ENCODE peak calls at places on chromosomes 6 and 20, in six cellular contexts. One of them, this sample, is unnamed. For H3K9me3 and H3K4me1, the result is how much of the 10 kb centered on the place peaks cover.

GRCh38 chr6:106334646-106335448 is 9.3 kb upstream of the ATG5 start:
- DNase-seq in GM23248: peak
- DNase-seq in CD8-positive, alpha-beta T cell: peak
- DNase-seq in endothelial cell of umbilical vein: peak
- DNase-seq in body of pancreas: peak
- DNase-seq in heart left ventricle: no peak
- DNase-seq in this sample: peak

GRCh38 chr6:24643925-24644324 is 2.1 kb downstream of the KIAA0319 start:
- DNase-seq in body of pancreas: no peak
- DNase-seq in GM23248: no peak
- DNase-seq in CD8-positive, alpha-beta T cell: no peak
- DNase-seq in heart left ventricle: no peak
- DNase-seq in endothelial cell of umbilical vein: no peak
- DNase-seq in this sample: no peak

GRCh38 chr6:74942130-74942529 is 263.7 kb downstream of the COL12A1 start:
- DNase-seq in GM23248: peak
- DNase-seq in CD8-positive, alpha-beta T cell: no peak
- DNase-seq in body of pancreas: no peak
- DNase-seq in endothelial cell of umbilical vein: no peak
- DNase-seq in heart left ventricle: no peak
- DNase-seq in this sample: no peak

GRCh38 chr6:68760486-68760885 is 125.4 kb downstream of the ADGRB3 start:
- DNase-seq in heart left ventricle: no peak
- DNase-seq in endothelial cell of umbilical vein: no peak
- DNase-seq in GM23248: no peak
- DNase-seq in body of pancreas: no peak
- DNase-seq in CD8-positive, alpha-beta T cell: no peak
- DNase-seq in this sample: no peak

GRCh38 chr6:65786815-65787214 is 79.8 kb upstream of the EYS start:
- DNase-seq in CD8-positive, alpha-beta T cell: no peak
- DNase-seq in GM23248: no peak
- DNase-seq in endothelial cell of umbilical vein: no peak
- DNase-seq in heart left ventricle: no peak
- DNase-seq in body of pancreas: no peak
- DNase-seq in this sample: no peak

GRCh38 chr20:53581444-53582311 is 12.0 kb downstream of the ZNF217 start:
- DNase-seq in GM23248: no peak
- DNase-seq in CD8-positive, alpha-beta T cell: no peak
- DNase-seq in body of pancreas: no peak
- DNase-seq in heart left ventricle: peak
- DNase-seq in endothelial cell of umbilical vein: no peak
- DNase-seq in this sample: no peak

GRCh38 chr6:16761469-16762264 is 407 bp upstream of the ATXN1 start:
- DNase-seq in endothelial cell of umbilical vein: peak
- DNase-seq in CD8-positive, alpha-beta T cell: peak
- DNase-seq in GM23248: peak
- DNase-seq in body of pancreas: peak
- DNase-seq in heart left ventricle: peak
- DNase-seq in this sample: peak

GRCh38 chr6:17600527-17601388 is 656 bp downstream of the FAM8A1 start:
- DNase-seq in CD8-positive, alpha-beta T cell: peak
- DNase-seq in heart left ventricle: peak
- DNase-seq in endothelial cell of umbilical vein: peak
- DNase-seq in GM23248: peak
- DNase-seq in body of pancreas: peak
- DNase-seq in this sample: peak

GRCh38 chr6:166567107-166567506 is 19.4 kb downstream of the RAMACL start:
- DNase-seq in CD8-positive, alpha-beta T cell: no peak
- DNase-seq in endothelial cell of umbilical vein: peak
- DNase-seq in heart left ventricle: no peak
- DNase-seq in GM23248: peak
- DNase-seq in body of pancreas: no peak
- DNase-seq in this sample: peak

GRCh38 chr20:17177341-17177740 is 49.5 kb upstream of the PCSK2 start:
- DNase-seq in GM23248: no peak
- DNase-seq in heart left ventricle: no peak
- DNase-seq in body of pancreas: no peak
- DNase-seq in CD8-positive, alpha-beta T cell: no peak
- DNase-seq in endothelial cell of umbilical vein: no peak
- DNase-seq in this sample: no peak

GRCh38 chr20:43727980-43728590 is 1.3 kb upstream of the GTSF1L start:
- DNase-seq in heart left ventricle: no peak
- DNase-seq in endothelial cell of umbilical vein: no peak
- DNase-seq in body of pancreas: no peak
- DNase-seq in GM23248: no peak
- DNase-seq in CD8-positive, alpha-beta T cell: no peak
- DNase-seq in this sample: no peak

GRCh38 chr20:55143605-55144004 is 668.2 kb downstream of the DOK5 start:
- DNase-seq in heart left ventricle: no peak
- DNase-seq in GM23248: no peak
- DNase-seq in CD8-positive, alpha-beta T cell: no peak
- DNase-seq in body of pancreas: no peak
- DNase-seq in endothelial cell of umbilical vein: no peak
- DNase-seq in this sample: no peak

GRCh38 chr20:57792386-57793095 is 82.7 kb upstream of the PMEPA1 start:
- DNase-seq in body of pancreas: no peak
- DNase-seq in endothelial cell of umbilical vein: no peak
- DNase-seq in CD8-positive, alpha-beta T cell: no peak
- DNase-seq in heart left ventricle: no peak
- DNase-seq in GM23248: peak
- DNase-seq in this sample: no peak

GRCh38 chr20:44069203-44069931 is 117.6 kb downstream of the JPH2 start:
- DNase-seq in body of pancreas: no peak
- DNase-seq in GM23248: no peak
- DNase-seq in endothelial cell of umbilical vein: no peak
- DNase-seq in heart left ventricle: no peak
- DNase-seq in CD8-positive, alpha-beta T cell: peak
- DNase-seq in this sample: no peak

GRCh38 chr6:118668761-118669411 is 17.5 kb upstream of the CEP85L start:
- DNase-seq in body of pancreas: no peak
- DNase-seq in GM23248: peak
- DNase-seq in endothelial cell of umbilical vein: peak
- DNase-seq in heart left ventricle: no peak
- DNase-seq in CD8-positive, alpha-beta T cell: no peak
- DNase-seq in this sample: peak

GRCh38 chr6:109864050-109864449 is 114.1 kb upstream of the GPR6 start:
- DNase-seq in heart left ventricle: no peak
- DNase-seq in GM23248: no peak
- DNase-seq in endothelial cell of umbilical vein: no peak
- DNase-seq in body of pancreas: no peak
- DNase-seq in CD8-positive, alpha-beta T cell: no peak
- DNase-seq in this sample: no peak

GRCh38 chr6:10613077-10613476 is 81.3 kb downstream of the C6orf52 start:
- DNase-seq in endothelial cell of umbilical vein: no peak
- DNase-seq in CD8-positive, alpha-beta T cell: no peak
- DNase-seq in body of pancreas: no peak
- DNase-seq in GM23248: no peak
- DNase-seq in heart left ventricle: no peak
- DNase-seq in this sample: peak

GRCh38 chr6:46953921-46954320 is 32.2 kb upstream of the ADGRF5 start:
- DNase-seq in body of pancreas: no peak
- DNase-seq in endothelial cell of umbilical vein: no peak
- DNase-seq in heart left ventricle: no peak
- DNase-seq in CD8-positive, alpha-beta T cell: no peak
- DNase-seq in GM23248: no peak
- DNase-seq in this sample: no peak

GRCh38 chr6:161281092-161281491 is 7.2 kb upstream of the AGPAT4 start:
- DNase-seq in body of pancreas: no peak
- DNase-seq in endothelial cell of umbilical vein: no peak
- DNase-seq in CD8-positive, alpha-beta T cell: no peak
- DNase-seq in GM23248: no peak
- DNase-seq in heart left ventricle: no peak
- DNase-seq in this sample: no peak

GRCh38 chr6:119484598-119484997 is 135.0 kb upstream of the MAN1A1 start:
- DNase-seq in endothelial cell of umbilical vein: no peak
- DNase-seq in CD8-positive, alpha-beta T cell: no peak
- DNase-seq in body of pancreas: peak
- DNase-seq in heart left ventricle: no peak
- DNase-seq in GM23248: peak
- DNase-seq in this sample: peak

GRCh38 chr6:170172406-170172805 is 118.5 kb downstream of the DLL1 start:
- DNase-seq in body of pancreas: no peak
- DNase-seq in CD8-positive, alpha-beta T cell: no peak
- DNase-seq in GM23248: no peak
- DNase-seq in heart left ventricle: no peak
- DNase-seq in endothelial cell of umbilical vein: no peak
- DNase-seq in this sample: no peak
- H3K9me3 ChIP-seq in body of pancreas: under half
- H3K9me3 ChIP-seq in CD8-positive, alpha-beta T cell: under half
- H3K9me3 ChIP-seq in GM23248: under half
- H3K9me3 ChIP-seq in heart left ventricle: under half
- H3K9me3 ChIP-seq in endothelial cell of umbilical vein: under half
- H3K9me3 ChIP-seq in this sample: under half

DNA sequence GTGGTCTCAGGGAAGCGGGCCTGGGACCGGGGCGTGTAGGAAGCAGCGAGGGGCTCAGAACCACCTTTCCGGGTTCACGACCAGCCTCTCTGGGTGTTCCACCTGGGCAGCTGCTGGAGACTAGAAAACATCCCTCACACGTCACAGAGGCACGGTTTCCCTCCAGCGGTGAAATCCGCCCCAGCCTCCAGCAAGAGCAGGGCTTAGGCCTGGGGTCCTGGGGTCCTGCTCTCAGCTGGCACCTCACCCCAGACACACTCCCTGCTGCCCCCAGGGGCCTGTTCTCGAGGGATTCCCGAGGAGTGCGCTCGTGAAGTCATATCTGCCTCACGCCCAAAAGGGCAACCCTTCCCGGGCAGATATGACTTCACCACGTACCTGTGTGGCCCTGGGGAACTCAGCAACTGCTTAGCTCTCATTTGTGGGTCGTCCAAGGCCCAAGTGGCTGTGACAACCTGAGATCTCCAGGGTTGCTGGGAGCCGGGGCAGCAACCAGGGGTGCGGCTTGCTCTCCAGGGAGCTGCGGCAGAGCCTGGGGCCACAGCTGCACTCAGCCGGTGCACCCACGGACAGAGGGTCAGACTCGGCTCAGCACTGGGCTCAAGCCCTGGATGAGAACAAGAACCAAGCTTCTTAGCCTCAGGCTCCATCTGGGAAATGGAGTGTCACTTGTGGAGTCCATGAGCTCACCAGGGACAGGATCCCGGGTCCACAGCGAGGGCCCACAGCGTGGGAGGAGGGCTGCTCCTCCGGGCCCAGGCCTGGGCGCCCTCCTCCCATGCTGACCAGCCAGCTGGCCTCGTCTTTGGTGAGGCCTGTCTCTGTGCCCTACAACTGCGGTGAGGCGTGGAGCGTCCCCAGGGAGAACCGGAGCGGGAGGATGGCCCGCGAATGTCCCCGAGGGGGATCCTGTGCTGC is 661 bp downstream of the FNDC11 start:
- DNase-seq in body of pancreas: peak
- DNase-seq in CD8-positive, alpha-beta T cell: no peak
- DNase-seq in GM23248: no peak
- DNase-seq in heart left ventricle: no peak
- DNase-seq in endothelial cell of umbilical vein: no peak
- DNase-seq in this sample: no peak
- H3K4me3 ChIP-seq in body of pancreas: no peak
- H3K4me3 ChIP-seq in CD8-positive, alpha-beta T cell: peak
- H3K4me3 ChIP-seq in GM23248: peak
- H3K4me3 ChIP-seq in heart left ventricle: peak
- H3K4me3 ChIP-seq in endothelial cell of umbilical vein: peak
- H3K4me3 ChIP-seq in this sample: no peak

DNA sequence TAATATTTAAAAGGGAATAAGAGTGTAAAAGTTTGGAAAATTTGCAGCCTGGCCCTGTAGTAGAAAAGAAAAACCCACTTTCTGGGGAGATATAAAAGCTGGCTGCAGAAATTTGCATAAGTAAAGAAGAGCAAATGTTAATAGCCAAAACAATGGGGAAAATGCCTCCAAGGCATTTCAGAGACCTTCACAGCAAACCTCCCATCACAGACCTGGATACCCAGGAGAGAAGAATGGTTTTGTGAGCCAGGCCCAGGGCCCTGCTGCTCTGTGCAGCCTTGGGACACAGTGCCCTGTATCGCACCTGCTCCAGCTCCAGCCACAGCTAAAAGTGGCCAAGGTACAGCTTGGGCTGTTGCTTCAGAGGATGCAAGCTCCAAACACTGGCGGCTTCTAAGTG is 113.8 kb downstream of the BTBD9 start:
- DNase-seq in heart left ventricle: no peak
- DNase-seq in body of pancreas: no peak
- DNase-seq in GM23248: no peak
- DNase-seq in endothelial cell of umbilical vein: no peak
- DNase-seq in CD8-positive, alpha-beta T cell: no peak
- DNase-seq in this sample: no peak
- H3K4me1 ChIP-seq in heart left ventricle: under half
- H3K4me1 ChIP-seq in body of pancreas: under half
- H3K4me1 ChIP-seq in GM23248: under half
- H3K4me1 ChIP-seq in endothelial cell of umbilical vein: under half
- H3K4me1 ChIP-seq in CD8-positive, alpha-beta T cell: under half
- H3K4me1 ChIP-seq in this sample: under half

GRCh38 chr6:168717491-168717890 is 276.5 kb downstream of the SMOC2 start:
- DNase-seq in CD8-positive, alpha-beta T cell: no peak
- DNase-seq in heart left ventricle: no peak
- DNase-seq in GM23248: no peak
- DNase-seq in body of pancreas: no peak
- DNase-seq in endothelial cell of umbilical vein: no peak
- DNase-seq in this sample: no peak
- H3K9me3 ChIP-seq in CD8-positive, alpha-beta T cell: under half
- H3K9me3 ChIP-seq in heart left ventricle: under half
- H3K9me3 ChIP-seq in GM23248: under half
- H3K9me3 ChIP-seq in body of pancreas: under half
- H3K9me3 ChIP-seq in endothelial cell of umbilical vein: under half
- H3K9me3 ChIP-seq in this sample: under half

GRCh38 chr6:31096215-31096614 is 16.2 kb downstream of the C6orf15 start:
- DNase-seq in endothelial cell of umbilical vein: no peak
- DNase-seq in CD8-positive, alpha-beta T cell: no peak
- DNase-seq in GM23248: no peak
- DNase-seq in body of pancreas: no peak
- DNase-seq in heart left ventricle: no peak
- DNase-seq in this sample: no peak

GRCh38 chr6:31092769-31093505 is 19.4 kb downstream of the C6orf15 start:
- DNase-seq in CD8-positive, alpha-beta T cell: no peak
- DNase-seq in heart left ventricle: no peak
- DNase-seq in endothelial cell of umbilical vein: peak
- DNase-seq in GM23248: no peak
- DNase-seq in body of pancreas: no peak
- DNase-seq in this sample: no peak

GRCh38 chr6:31096656-31097055 is 15.7 kb downstream of the C6orf15 start:
- DNase-seq in GM23248: no peak
- DNase-seq in endothelial cell of umbilical vein: no peak
- DNase-seq in CD8-positive, alpha-beta T cell: no peak
- DNase-seq in heart left ventricle: no peak
- DNase-seq in body of pancreas: no peak
- DNase-seq in this sample: no peak

GRCh38 chr6:31092238-31092637 is 20.1 kb downstream of the C6orf15 start:
- DNase-seq in body of pancreas: no peak
- DNase-seq in endothelial cell of umbilical vein: no peak
- DNase-seq in GM23248: no peak
- DNase-seq in CD8-positive, alpha-beta T cell: no peak
- DNase-seq in heart left ventricle: no peak
- DNase-seq in this sample: no peak

GRCh38 chr6:31094389-31094881 is 17.9 kb downstream of the C6orf15 start:
- DNase-seq in endothelial cell of umbilical vein: peak
- DNase-seq in body of pancreas: no peak
- DNase-seq in heart left ventricle: no peak
- DNase-seq in GM23248: peak
- DNase-seq in CD8-positive, alpha-beta T cell: peak
- DNase-seq in this sample: no peak
- H3K4me3 ChIP-seq in endothelial cell of umbilical vein: no peak
- H3K4me3 ChIP-seq in body of pancreas: no peak
- H3K4me3 ChIP-seq in heart left ventricle: no peak
- H3K4me3 ChIP-seq in GM23248: no peak
- H3K4me3 ChIP-seq in CD8-positive, alpha-beta T cell: peak
- H3K4me3 ChIP-seq in this sample: no peak

GRCh38 chr6:32179746-32180405 is 1.7 kb downstream of the RNF5 start:
- DNase-seq in endothelial cell of umbilical vein: no peak
- DNase-seq in GM23248: no peak
- DNase-seq in CD8-positive, alpha-beta T cell: no peak
- DNase-seq in body of pancreas: no peak
- DNase-seq in heart left ventricle: no peak
- DNase-seq in this sample: no peak
- H3K4me1 ChIP-seq in endothelial cell of umbilical vein: under half
- H3K4me1 ChIP-seq in GM23248: under half
- H3K4me1 ChIP-seq in CD8-positive, alpha-beta T cell: half or more
- H3K4me1 ChIP-seq in body of pancreas: under half
- H3K4me1 ChIP-seq in heart left ventricle: half or more
- H3K4me1 ChIP-seq in this sample: under half